ENCODE peak calls at places on chromosome 20, in eight cellular contexts. One of them, this sample, is unnamed.

GRCh38 chr20:4068708-4069107 is 53.4 kb upstream of the RNF24 start:
- DNase-seq in cardiac fibroblast: peak
- DNase-seq in ovary: no peak
- DNase-seq in WTC11: no peak
- DNase-seq in epithelial cell of esophagus: peak
- DNase-seq in suprapubic skin: no peak
- DNase-seq in pancreas: no peak
- DNase-seq in neural crest cell: no peak
- DNase-seq in this sample: peak

GRCh38 chr20:32986331-32986966 is 17.8 kb downstream of the SUN5 start:
- DNase-seq in WTC11: no peak
- DNase-seq in cardiac fibroblast: no peak
- DNase-seq in ovary: no peak
- DNase-seq in pancreas: no peak
- DNase-seq in suprapubic skin: no peak
- DNase-seq in neural crest cell: no peak
- DNase-seq in epithelial cell of esophagus: no peak
- DNase-seq in this sample: no peak

GRCh38 chr20:49484180-49485140 is 2.0 kb upstream of the KCNB1 start:
- DNase-seq in ovary: peak
- DNase-seq in suprapubic skin: peak
- DNase-seq in epithelial cell of esophagus: peak
- DNase-seq in pancreas: peak
- DNase-seq in neural crest cell: peak
- DNase-seq in cardiac fibroblast: peak
- DNase-seq in WTC11: peak
- DNase-seq in this sample: peak

GRCh38 chr20:60921021-60921622 is 330.9 kb upstream of the CDH4 start:
- DNase-seq in pancreas: no peak
- DNase-seq in WTC11: no peak
- DNase-seq in suprapubic skin: no peak
- DNase-seq in neural crest cell: peak
- DNase-seq in epithelial cell of esophagus: no peak
- DNase-seq in cardiac fibroblast: peak
- DNase-seq in ovary: peak
- DNase-seq in this sample: no peak

GRCh38 chr20:36461600-36462439 is 79.5 kb upstream of the MYL9 start:
- DNase-seq in neural crest cell: peak
- DNase-seq in suprapubic skin: peak
- DNase-seq in ovary: peak
- DNase-seq in epithelial cell of esophagus: peak
- DNase-seq in WTC11: peak
- DNase-seq in cardiac fibroblast: peak
- DNase-seq in pancreas: peak
- DNase-seq in this sample: peak

GRCh38 chr20:50284811-50285375 is 94.3 kb downstream of the CEBPB start:
- DNase-seq in cardiac fibroblast: peak
- DNase-seq in WTC11: no peak
- DNase-seq in ovary: peak
- DNase-seq in pancreas: no peak
- DNase-seq in suprapubic skin: no peak
- DNase-seq in neural crest cell: no peak
- DNase-seq in epithelial cell of esophagus: no peak
- DNase-seq in this sample: no peak

GRCh38 chr20:63544958-63545516 is 2.5 kb downstream of the SRMS start:
- DNase-seq in neural crest cell: no peak
- DNase-seq in epithelial cell of esophagus: peak
- DNase-seq in ovary: no peak
- DNase-seq in cardiac fibroblast: no peak
- DNase-seq in WTC11: no peak
- DNase-seq in suprapubic skin: no peak
- DNase-seq in pancreas: no peak
- DNase-seq in this sample: peak

GRCh38 chr20:57558614-57559285 is 2.2 kb upstream of the PCK1 start:
- DNase-seq in WTC11: no peak
- DNase-seq in ovary: no peak
- DNase-seq in suprapubic skin: no peak
- DNase-seq in pancreas: no peak
- DNase-seq in epithelial cell of esophagus: no peak
- DNase-seq in neural crest cell: no peak
- DNase-seq in cardiac fibroblast: no peak
- DNase-seq in this sample: no peak

GRCh38 chr20:33753763-33754162 is 22.0 kb downstream of the ZNF341 start:
- DNase-seq in ovary: no peak
- DNase-seq in WTC11: no peak
- DNase-seq in neural crest cell: no peak
- DNase-seq in pancreas: no peak
- DNase-seq in suprapubic skin: no peak
- DNase-seq in epithelial cell of esophagus: peak
- DNase-seq in cardiac fibroblast: peak
- DNase-seq in this sample: no peak

GRCh38 chr20:32325706-32326506 is 32.2 kb upstream of the ASXL1 start:
- DNase-seq in ovary: no peak
- DNase-seq in neural crest cell: no peak
- DNase-seq in WTC11: no peak
- DNase-seq in pancreas: no peak
- DNase-seq in suprapubic skin: no peak
- DNase-seq in cardiac fibroblast: peak
- DNase-seq in epithelial cell of esophagus: peak
- DNase-seq in this sample: peak

GRCh38 chr20:48783533-48784272 is 44.1 kb downstream of the PREX1 start:
- DNase-seq in pancreas: no peak
- DNase-seq in suprapubic skin: no peak
- DNase-seq in WTC11: no peak
- DNase-seq in cardiac fibroblast: peak
- DNase-seq in ovary: no peak
- DNase-seq in neural crest cell: no peak
- DNase-seq in epithelial cell of esophagus: no peak
- DNase-seq in this sample: no peak

DNA sequence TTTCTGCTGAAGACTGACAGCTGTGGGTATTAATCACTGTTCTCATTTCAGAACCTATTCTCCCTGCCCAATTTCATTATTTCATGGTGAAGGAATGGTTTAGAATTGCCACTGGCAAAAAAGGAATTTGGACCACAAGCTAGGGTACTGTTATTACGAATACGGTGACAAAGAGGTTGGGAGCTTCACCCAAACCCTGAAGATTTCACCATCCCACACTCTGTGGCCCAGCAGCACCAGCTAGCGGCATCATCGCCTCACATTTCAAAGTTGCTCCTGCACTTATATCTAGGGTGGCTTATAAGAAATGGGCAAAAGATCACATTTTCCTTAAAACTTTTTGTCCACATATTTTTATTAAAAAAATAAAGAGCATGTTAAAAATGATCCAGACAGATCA is 236.1 kb downstream of the SYNDIG1 start:
- DNase-seq in neural crest cell: no peak
- DNase-seq in pancreas: no peak
- DNase-seq in suprapubic skin: no peak
- DNase-seq in ovary: no peak
- DNase-seq in epithelial cell of esophagus: no peak
- DNase-seq in cardiac fibroblast: peak
- DNase-seq in WTC11: no peak
- DNase-seq in this sample: no peak
- TF ChIP-seq CTCF in neural crest cell: no peak
- TF ChIP-seq CTCF in pancreas: no peak
- TF ChIP-seq CTCF in suprapubic skin: no peak
- TF ChIP-seq CTCF in ovary: no peak
- TF ChIP-seq CTCF in epithelial cell of esophagus: no peak
- TF ChIP-seq CTCF in cardiac fibroblast: no peak
- TF ChIP-seq CTCF in WTC11: no peak
- TF ChIP-seq CTCF in this sample: no peak

GRCh38 chr20:46062621-46063020 is 27.1 kb downstream of the NCOA5 start:
- DNase-seq in epithelial cell of esophagus: no peak
- DNase-seq in WTC11: no peak
- DNase-seq in ovary: no peak
- DNase-seq in cardiac fibroblast: no peak
- DNase-seq in suprapubic skin: no peak
- DNase-seq in neural crest cell: no peak
- DNase-seq in pancreas: no peak
- DNase-seq in this sample: no peak

GRCh38 chr20:46062151-46062550 is 27.6 kb downstream of the NCOA5 start:
- DNase-seq in suprapubic skin: no peak
- DNase-seq in cardiac fibroblast: no peak
- DNase-seq in neural crest cell: no peak
- DNase-seq in epithelial cell of esophagus: no peak
- DNase-seq in WTC11: no peak
- DNase-seq in pancreas: no peak
- DNase-seq in ovary: no peak
- DNase-seq in this sample: no peak

GRCh38 chr20:46065006-46065405 is 24.8 kb downstream of the NCOA5 start:
- DNase-seq in suprapubic skin: no peak
- DNase-seq in neural crest cell: no peak
- DNase-seq in WTC11: no peak
- DNase-seq in pancreas: no peak
- DNase-seq in epithelial cell of esophagus: no peak
- DNase-seq in cardiac fibroblast: no peak
- DNase-seq in ovary: no peak
- DNase-seq in this sample: no peak

GRCh38 chr20:46063652-46064054 is 26.1 kb downstream of the NCOA5 start:
- DNase-seq in epithelial cell of esophagus: no peak
- DNase-seq in pancreas: no peak
- DNase-seq in suprapubic skin: no peak
- DNase-seq in neural crest cell: no peak
- DNase-seq in cardiac fibroblast: no peak
- DNase-seq in ovary: no peak
- DNase-seq in WTC11: no peak
- DNase-seq in this sample: no peak

DNA sequence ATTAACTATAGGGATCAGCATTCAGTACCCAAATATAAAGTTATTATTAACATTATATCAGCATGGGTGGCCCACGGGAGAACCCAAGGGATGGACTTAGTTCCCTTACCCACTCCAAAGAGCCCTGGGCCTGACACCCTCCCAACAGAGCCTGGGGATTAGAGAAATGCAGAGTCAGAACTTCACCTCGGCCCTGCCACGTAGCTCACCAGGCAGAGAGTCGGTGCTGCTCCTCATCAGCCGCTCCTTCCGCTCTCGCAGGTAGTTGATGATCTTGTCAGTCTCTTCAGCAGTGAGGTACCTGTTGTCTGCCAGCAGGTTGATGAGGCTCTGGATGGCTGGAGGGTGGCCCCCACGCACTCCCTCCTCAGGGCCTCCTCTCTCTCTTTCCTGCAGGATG is 26.6 kb downstream of the NCOA5 start:
- DNase-seq in pancreas: no peak
- DNase-seq in WTC11: no peak
- DNase-seq in cardiac fibroblast: no peak
- DNase-seq in suprapubic skin: no peak
- DNase-seq in neural crest cell: no peak
- DNase-seq in ovary: no peak
- DNase-seq in epithelial cell of esophagus: no peak
- DNase-seq in this sample: no peak
- TF ChIP-seq CTCF in pancreas: no peak
- TF ChIP-seq CTCF in WTC11: no peak
- TF ChIP-seq CTCF in cardiac fibroblast: no peak
- TF ChIP-seq CTCF in suprapubic skin: no peak
- TF ChIP-seq CTCF in neural crest cell: no peak
- TF ChIP-seq CTCF in ovary: no peak
- TF ChIP-seq CTCF in epithelial cell of esophagus: no peak
- TF ChIP-seq CTCF in this sample: no peak

GRCh38 chr20:37943501-37944455 is 40.9 kb downstream of the VSTM2L start:
- DNase-seq in suprapubic skin: peak
- DNase-seq in pancreas: no peak
- DNase-seq in ovary: no peak
- DNase-seq in neural crest cell: no peak
- DNase-seq in WTC11: peak
- DNase-seq in cardiac fibroblast: no peak
- DNase-seq in epithelial cell of esophagus: no peak
- DNase-seq in this sample: no peak
- TF ChIP-seq CTCF in suprapubic skin: no peak
- TF ChIP-seq CTCF in pancreas: no peak
- TF ChIP-seq CTCF in ovary: no peak
- TF ChIP-seq CTCF in neural crest cell: no peak
- TF ChIP-seq CTCF in WTC11: no peak
- TF ChIP-seq CTCF in cardiac fibroblast: no peak
- TF ChIP-seq CTCF in epithelial cell of esophagus: no peak
- TF ChIP-seq CTCF in this sample: no peak

DNA sequence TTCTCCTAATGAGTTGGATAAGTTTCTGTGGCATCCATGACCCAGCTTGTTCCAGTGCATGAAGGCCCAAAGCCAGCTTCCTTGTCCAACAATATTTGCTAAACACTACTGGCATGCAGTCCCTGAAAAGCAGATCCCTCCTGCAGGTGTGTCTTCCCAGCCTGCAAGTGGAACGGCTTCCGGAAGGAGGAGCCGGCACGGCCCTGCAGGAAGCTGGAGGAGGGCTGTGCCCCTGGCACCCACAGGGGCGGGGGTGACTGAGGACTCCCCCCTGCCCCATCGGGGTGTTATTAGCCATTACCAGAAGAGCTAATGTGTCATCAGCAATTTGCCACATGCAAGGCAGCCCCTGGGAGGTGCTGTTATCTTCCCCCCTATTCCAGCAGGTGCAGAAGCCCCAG is 27.4 kb downstream of the NPEPL1 start:
- DNase-seq in pancreas: no peak
- DNase-seq in WTC11: no peak
- DNase-seq in neural crest cell: no peak
- DNase-seq in cardiac fibroblast: no peak
- DNase-seq in suprapubic skin: peak
- DNase-seq in epithelial cell of esophagus: no peak
- DNase-seq in ovary: no peak
- DNase-seq in this sample: no peak
- TF ChIP-seq CTCF in pancreas: no peak
- TF ChIP-seq CTCF in WTC11: no peak
- TF ChIP-seq CTCF in neural crest cell: no peak
- TF ChIP-seq CTCF in cardiac fibroblast: no peak
- TF ChIP-seq CTCF in suprapubic skin: no peak
- TF ChIP-seq CTCF in epithelial cell of esophagus: no peak
- TF ChIP-seq CTCF in ovary: no peak
- TF ChIP-seq CTCF in this sample: no peak

GRCh38 chr20:53124075-53124532 is 151.9 kb downstream of the TSHZ2 start:
- DNase-seq in ovary: no peak
- DNase-seq in pancreas: no peak
- DNase-seq in WTC11: no peak
- DNase-seq in neural crest cell: no peak
- DNase-seq in cardiac fibroblast: no peak
- DNase-seq in suprapubic skin: peak
- DNase-seq in epithelial cell of esophagus: no peak
- DNase-seq in this sample: no peak
- TF ChIP-seq CTCF in ovary: no peak
- TF ChIP-seq CTCF in pancreas: no peak
- TF ChIP-seq CTCF in WTC11: no peak
- TF ChIP-seq CTCF in neural crest cell: no peak
- TF ChIP-seq CTCF in cardiac fibroblast: no peak
- TF ChIP-seq CTCF in suprapubic skin: no peak
- TF ChIP-seq CTCF in epithelial cell of esophagus: no peak
- TF ChIP-seq CTCF in this sample: no peak

DNA sequence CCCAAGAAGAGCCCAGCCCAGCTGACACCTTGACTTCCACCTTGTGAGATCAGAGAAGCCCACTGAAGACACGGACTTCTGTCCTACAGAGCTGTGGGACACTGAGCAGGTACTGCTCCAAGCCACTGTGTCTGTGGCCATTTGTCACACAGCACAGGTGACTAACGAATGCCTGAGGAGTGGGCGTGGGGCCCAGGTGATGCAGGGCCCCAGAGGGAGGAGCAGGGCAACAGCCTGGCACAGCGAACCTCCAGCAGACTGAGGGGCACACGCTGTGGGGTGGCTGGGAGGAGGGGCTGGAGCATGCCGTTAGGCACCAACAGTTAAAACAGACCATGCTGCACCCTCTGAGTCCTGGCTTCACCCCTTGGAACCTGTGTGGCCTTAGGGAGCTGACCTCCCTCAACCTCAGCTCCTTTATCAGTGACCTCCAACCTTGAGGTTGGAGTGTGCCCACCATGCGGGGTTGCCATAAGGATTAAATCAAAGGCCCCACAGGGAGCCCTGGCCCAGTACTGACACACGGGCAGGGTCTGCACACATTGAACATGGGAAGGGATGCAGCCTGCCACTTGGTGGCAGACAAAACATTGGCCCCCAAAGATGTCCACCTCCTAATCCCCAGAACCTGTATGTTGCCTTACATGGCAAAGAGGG is 119.9 kb upstream of the CST7 start:
- DNase-seq in suprapubic skin: no peak
- DNase-seq in epithelial cell of esophagus: no peak
- DNase-seq in neural crest cell: no peak
- DNase-seq in pancreas: no peak
- DNase-seq in ovary: no peak
- DNase-seq in WTC11: no peak
- DNase-seq in cardiac fibroblast: no peak
- DNase-seq in this sample: no peak
- TF ChIP-seq CTCF in suprapubic skin: no peak
- TF ChIP-seq CTCF in epithelial cell of esophagus: no peak
- TF ChIP-seq CTCF in neural crest cell: no peak
- TF ChIP-seq CTCF in pancreas: no peak
- TF ChIP-seq CTCF in ovary: no peak
- TF ChIP-seq CTCF in WTC11: no peak
- TF ChIP-seq CTCF in cardiac fibroblast: no peak
- TF ChIP-seq CTCF in this sample: no peak